ENCODE peak calls at places on chromosomes 12 and 14, in six cellular contexts. C is Calu3; M is CD4-positive, alpha-beta T cell; T is left ventricle myocardium inferior; Q is ascending aorta; K is psoas muscle. G is an unnamed sample.

GRCh38 chr14:39102969-39103957 is at the start of gene SEC23A:
- DNase-seq in T (peak; percentile 93), Q (peak; percentile 75), C (peak; percentile 87), M (peak; percentile 81), K (peak; percentile 95), G (peak; percentile 91)

GRCh38 chr12:3295648-3296408 is 195.2 kb upstream of the PRMT8 start:
- DNase-seq in T (peak; percentile 65), M (no peak), Q (no peak), K (peak; percentile 73), C (no peak), G (no peak)

GRCh38 chr14:100893760-100894159 is 9.8 kb downstream of the RTL1 start:
- DNase-seq in M (no peak), Q (no peak), T (no peak), C (no peak), K (peak; percentile 15), G (no peak)

GRCh38 chr14:93105362-93105761 is 10.4 kb downstream of the ITPK1 start:
- DNase-seq in C (no peak), T (peak; percentile 44), M (no peak), K (peak; percentile 70), Q (no peak), G (no peak)

GRCh38 chr12:3295225-3295624 is 195.8 kb upstream of the PRMT8 start:
- DNase-seq in C (no peak), T (no peak), M (no peak), Q (no peak), K (no peak), G (no peak)

GRCh38 chr12:24719293-24719721 is 229.6 kb downstream of the BCAT1 start:
- DNase-seq in M (no peak), Q (no peak), T (no peak), K (no peak), C (no peak), G (no peak)

GRCh38 chr14:72714094-72714493 is 179.8 kb downstream of the DPF3 start:
- DNase-seq in T (no peak), M (peak; percentile 8), K (no peak), Q (no peak), C (no peak), G (peak; percentile 72)

GRCh38 chr12:129964826-129965457 is 61.1 kb upstream of the TMEM132D start:
- DNase-seq in Q (no peak), C (no peak), T (no peak), M (no peak), K (no peak), G (no peak)

GRCh38 chr14:81348086-81348485 is 52.0 kb downstream of the STON2 start:
- DNase-seq in M (no peak), Q (no peak), T (no peak), K (no peak), C (no peak), G (no peak)

GRCh38 chr12:115383668-115384067 is 699.7 kb upstream of the TBX3 start:
- DNase-seq in M (no peak), Q (no peak), C (no peak), T (no peak), K (no peak), G (no peak)

GRCh38 chr14:105878554-105878953 is 352.2 kb downstream of the TMEM121 start:
- DNase-seq in T (peak; percentile 5), M (no peak), K (peak; percentile 23), C (no peak), Q (no peak), G (no peak)

GRCh38 chr12:52191841-52192791 is at the start of gene KRT80:
- DNase-seq in Q (peak; percentile 85), C (peak; percentile 92), M (no peak), K (peak; percentile 85), T (peak; percentile 81), G (no peak)

GRCh38 chr12:121228919-121229650 is 19.2 kb downstream of the P2RX4 start:
- DNase-seq in T (no peak), Q (no peak), C (no peak), M (no peak), K (peak; percentile 20), G (no peak)

GRCh38 chr12:132066345-132066685 is 77.8 kb downstream of the DDX51 start:
- DNase-seq in M (no peak), K (no peak), Q (no peak), T (no peak), C (no peak), G (peak; percentile 74)

GRCh38 chr12:80321653-80322052 is 122.4 kb upstream of the PTPRQ start:
- DNase-seq in Q (no peak), M (no peak), C (peak; percentile 1), T (no peak), K (no peak), G (no peak)

GRCh38 chr14:93304771-93305170 is 28.1 kb downstream of the BTBD7 start:
- DNase-seq in M (no peak), C (no peak), T (no peak), Q (no peak), K (no peak), G (no peak)

GRCh38 chr14:70882771-70883492 is 24.3 kb upstream of the PCNX1 start:
- DNase-seq in Q (no peak), K (no peak), M (no peak), C (no peak), T (no peak), G (no peak)

GRCh38 chr12:120539303-120539702 is 5.1 kb downstream of the RNF10 start:
- DNase-seq in C (no peak), K (no peak), Q (no peak), T (no peak), M (no peak), G (no peak)

GRCh38 chr14:56807586-56808168 is 2.6 kb downstream of the OTX2 start:
- DNase-seq in T (no peak), M (no peak), K (no peak), Q (no peak), C (no peak), G (no peak)

GRCh38 chr14:99382781-99383456 is 97.7 kb downstream of the SETD3 start:
- DNase-seq in T (no peak), M (no peak), K (no peak), Q (no peak), C (peak; percentile 41), G (no peak)

GRCh38 chr14:99380991-99381687 is 99.5 kb downstream of the SETD3 start:
- DNase-seq in M (no peak), C (no peak), Q (no peak), T (no peak), K (no peak), G (no peak)

GRCh38 chr14:99382071-99382640 is 98.5 kb downstream of the SETD3 start:
- DNase-seq in T (no peak), K (no peak), Q (no peak), C (no peak), M (no peak), G (no peak)

GRCh38 chr14:99380402-99380801 is 100.3 kb downstream of the SETD3 start:
- DNase-seq in K (no peak), M (no peak), C (no peak), T (no peak), Q (no peak), G (no peak)

DNA sequence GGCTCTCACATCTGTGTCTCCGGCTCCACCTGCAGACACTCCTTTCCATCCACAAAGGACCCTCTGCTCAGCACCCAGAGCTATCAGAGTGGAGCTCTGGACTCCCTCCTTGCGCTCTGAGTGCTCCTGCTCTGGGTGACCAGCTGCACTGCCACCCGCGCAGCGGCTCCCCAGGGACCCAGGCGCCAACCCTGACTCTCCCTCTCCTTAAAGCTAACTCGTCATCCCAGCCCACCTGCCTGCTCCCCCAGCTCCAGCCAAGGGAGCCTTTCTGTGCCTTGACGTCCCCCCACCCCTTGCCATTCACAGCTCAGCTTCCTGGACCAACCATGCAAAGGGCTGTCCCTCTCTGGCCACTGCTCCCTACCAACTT is 99.0 kb downstream of the SETD3 start:
- DNase-seq in K (no peak), Q (no peak), C (no peak), M (no peak), T (no peak), G (no peak)
- TF ChIP-seq CTCF in K (no peak), Q (no peak), C (no peak), M (no peak), T (no peak), G (no peak)

GRCh38 chr12:49556391-49557186 is 11.4 kb downstream of the MCRS1 start:
- DNase-seq in K (no peak), C (no peak), T (no peak), M (no peak), Q (no peak), G (no peak)

GRCh38 chr12:49558526-49558925 is 9.4 kb downstream of the MCRS1 start:
- DNase-seq in T (no peak), Q (no peak), C (no peak), M (no peak), K (peak; percentile 36), G (no peak)

GRCh38 chr12:49557187-49557916 is 10.6 kb downstream of the MCRS1 start:
- DNase-seq in T (no peak), Q (no peak), C (no peak), K (peak; percentile 49), M (no peak), G (no peak)

GRCh38 chr12:49559011-49559675 is 8.8 kb downstream of the MCRS1 start:
- DNase-seq in Q (no peak), C (no peak), K (peak; percentile 23), M (no peak), T (no peak), G (no peak)

GRCh38 chr12:49557917-49558215 is 10.1 kb downstream of the MCRS1 start:
- DNase-seq in K (peak; percentile 52), T (no peak), Q (no peak), C (peak; percentile 18), M (no peak), G (no peak)
- TF ChIP-seq CTCF in K (no peak), T (peak; percentile 46), Q (no peak), C (no peak), M (no peak), G (no peak)

DNA sequence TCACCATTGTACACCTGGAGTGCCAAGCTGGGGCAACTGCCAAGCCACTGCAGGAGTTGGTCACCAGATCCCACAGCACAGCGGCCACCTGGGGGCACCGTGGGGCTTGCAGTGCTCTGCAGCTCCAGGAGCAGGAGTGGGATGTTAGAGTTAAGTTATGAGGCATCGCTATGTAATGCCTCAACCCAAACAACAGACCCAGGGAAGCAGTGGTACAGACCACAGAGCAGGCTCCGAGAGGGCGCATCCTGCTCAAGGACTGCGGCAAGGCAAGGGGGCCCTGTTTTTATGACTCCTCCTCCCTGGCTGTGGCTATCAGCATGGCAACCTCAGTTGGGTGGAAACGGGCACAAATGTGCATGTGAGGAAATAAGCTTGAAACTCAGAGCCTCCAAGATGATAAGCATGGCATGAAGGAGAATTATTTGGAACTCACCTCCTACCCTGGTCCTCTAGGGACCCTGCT is 63.1 kb downstream of the ARL6IP4 start:
- DNase-seq in C (peak; percentile 91), T (peak; percentile 83), M (peak; percentile 66), Q (peak; percentile 42), K (peak; percentile 93), G (peak; percentile 72)
- TF ChIP-seq CTCF in C (peak; percentile 60), T (peak; percentile 81), M (peak; percentile 58), Q (peak; percentile 72), K (peak; percentile 72), G (peak; percentile 84)

DNA sequence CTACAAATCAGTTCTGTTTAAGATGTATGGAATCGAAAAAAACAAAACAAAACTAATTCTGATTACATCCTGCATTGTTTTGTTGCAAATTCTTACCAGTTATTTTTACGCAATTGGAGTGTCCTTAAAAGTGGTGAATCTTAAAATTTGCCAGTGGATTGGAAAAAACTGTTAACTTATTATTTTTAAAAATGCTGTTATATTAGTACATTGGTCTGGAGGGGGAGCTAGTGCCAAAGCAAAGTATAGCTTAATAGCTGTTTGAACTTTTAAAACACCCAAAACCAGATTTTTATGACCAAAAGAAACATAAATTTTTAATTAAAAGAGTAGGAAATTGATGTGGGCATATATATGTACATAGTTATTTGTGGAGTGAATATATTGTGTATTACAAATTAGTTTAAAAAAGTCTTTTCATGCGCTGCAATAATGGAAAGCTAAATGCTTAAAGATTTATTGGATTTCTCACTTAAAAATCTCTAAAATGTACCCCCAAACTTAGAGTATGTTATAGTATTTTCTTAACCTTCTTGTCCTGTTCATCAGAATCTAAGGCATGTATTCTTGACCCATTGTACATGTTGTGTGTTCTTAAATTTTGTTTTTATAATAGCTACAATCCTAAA is 2.5 kb downstream of the FUT8 start:
- DNase-seq in Q (no peak), T (no peak), K (no peak), C (peak; percentile 10), M (no peak), G (peak; percentile 32)
- TF ChIP-seq CTCF in Q (peak; percentile 37), T (peak; percentile 52), K (peak; percentile 29), C (no peak), M (peak; percentile 79), G (no peak)